ENCODE peak calls at places on chromosomes 16 and 17, in seven cellular contexts. L, D, K, V, Z, H and E are unnamed samples.

GRCh38 chr17:72942594-72942993 is 149.9 kb downstream of the SLC39A11 start:
- DNase-seq in L (peak), D (no peak), K (no peak), V (no peak), Z (no peak), H (no peak), E (no peak)

GRCh38 chr16:67254809-67255552 is 6.2 kb downstream of the SLC9A5 start:
- DNase-seq in L (no peak), D (no peak), K (no peak), V (no peak), Z (no peak), H (no peak), E (no peak)

GRCh38 chr17:40547079-40547784 is 18.0 kb downstream of the CCR7 start:
- DNase-seq in L (no peak), D (peak), K (no peak), V (no peak), Z (no peak), H (no peak), E (peak)

GRCh38 chr17:42181851-42182207 is 887 bp upstream of the KCNH4 start:
- DNase-seq in L (no peak), D (no peak), K (no peak), V (no peak), Z (no peak), H (no peak), E (no peak)

GRCh38 chr17:77810536-77810935 is 148.0 kb upstream of the TNRC6C start:
- DNase-seq in L (peak), D (no peak), K (no peak), V (peak), Z (no peak), H (peak), E (peak)

GRCh38 chr17:41654134-41654907 is 29.9 kb upstream of the KRT17 start:
- DNase-seq in L (no peak), D (peak), K (no peak), V (peak), Z (peak), H (peak), E (peak)

GRCh38 chr16:1296688-1297412 is 12.6 kb upstream of the UBE2I start:
- DNase-seq in L (no peak), D (peak), K (no peak), V (no peak), Z (peak), H (no peak), E (peak)

GRCh38 chr16:85465328-85466307 is 147.5 kb upstream of the GSE1 start:
- DNase-seq in L (peak), D (no peak), K (no peak), V (no peak), Z (no peak), H (no peak), E (peak)

GRCh38 chr17:73838815-73839214 is 194.6 kb upstream of the SDK2 start:
- DNase-seq in L (no peak), D (no peak), K (no peak), V (no peak), Z (no peak), H (no peak), E (no peak)

GRCh38 chr17:8632087-8632486 is 1.6 kb upstream of the MYH10 start:
- DNase-seq in L (no peak), D (peak), K (no peak), V (no peak), Z (no peak), H (peak), E (no peak)

GRCh38 chr17:8018436-8018835 is 16.0 kb downstream of the GUCY2D start:
- DNase-seq in L (no peak), D (no peak), K (no peak), V (no peak), Z (no peak), H (no peak), E (no peak)

GRCh38 chr17:32909787-32910369 is 18.1 kb upstream of the TMEM98 start:
- DNase-seq in L (peak), D (peak), K (no peak), V (no peak), Z (peak), H (peak), E (peak)

GRCh38 chr17:64496348-64496785 is 487 bp downstream of the POLG2 start:
- DNase-seq in L (no peak), D (no peak), K (no peak), V (no peak), Z (no peak), H (no peak), E (no peak)

GRCh38 chr16:77289331-77289809 is 90.2 kb downstream of the SYCE1L start:
- DNase-seq in L (peak), D (no peak), K (no peak), V (no peak), Z (peak), H (no peak), E (peak)

GRCh38 chr17:13346996-13347762 is 254.6 kb downstream of the HS3ST3A1 start:
- DNase-seq in L (peak), D (no peak), K (no peak), V (no peak), Z (peak), H (no peak), E (peak)

GRCh38 chr16:66374176-66374575 is 7.7 kb downstream of the CDH5 start:
- DNase-seq in L (no peak), D (no peak), K (no peak), V (no peak), Z (no peak), H (no peak), E (no peak)

GRCh38 chr17:81541123-81541522 is 11.0 kb downstream of the FAAP100 start:
- DNase-seq in L (no peak), D (no peak), K (no peak), V (no peak), Z (no peak), H (no peak), E (no peak)

GRCh38 chr17:81538651-81539570 is 10.7 kb downstream of the FSCN2 start:
- DNase-seq in L (no peak), D (no peak), K (no peak), V (no peak), Z (no peak), H (no peak), E (no peak)

GRCh38 chr17:81540676-81541027 is 11.5 kb downstream of the FAAP100 start:
- DNase-seq in L (no peak), D (no peak), K (no peak), V (no peak), Z (no peak), H (no peak), E (no peak)

GRCh38 chr17:81539571-81539900 is 11.4 kb downstream of the FSCN2 start:
- DNase-seq in L (no peak), D (no peak), K (no peak), V (no peak), Z (no peak), H (no peak), E (no peak)

DNA sequence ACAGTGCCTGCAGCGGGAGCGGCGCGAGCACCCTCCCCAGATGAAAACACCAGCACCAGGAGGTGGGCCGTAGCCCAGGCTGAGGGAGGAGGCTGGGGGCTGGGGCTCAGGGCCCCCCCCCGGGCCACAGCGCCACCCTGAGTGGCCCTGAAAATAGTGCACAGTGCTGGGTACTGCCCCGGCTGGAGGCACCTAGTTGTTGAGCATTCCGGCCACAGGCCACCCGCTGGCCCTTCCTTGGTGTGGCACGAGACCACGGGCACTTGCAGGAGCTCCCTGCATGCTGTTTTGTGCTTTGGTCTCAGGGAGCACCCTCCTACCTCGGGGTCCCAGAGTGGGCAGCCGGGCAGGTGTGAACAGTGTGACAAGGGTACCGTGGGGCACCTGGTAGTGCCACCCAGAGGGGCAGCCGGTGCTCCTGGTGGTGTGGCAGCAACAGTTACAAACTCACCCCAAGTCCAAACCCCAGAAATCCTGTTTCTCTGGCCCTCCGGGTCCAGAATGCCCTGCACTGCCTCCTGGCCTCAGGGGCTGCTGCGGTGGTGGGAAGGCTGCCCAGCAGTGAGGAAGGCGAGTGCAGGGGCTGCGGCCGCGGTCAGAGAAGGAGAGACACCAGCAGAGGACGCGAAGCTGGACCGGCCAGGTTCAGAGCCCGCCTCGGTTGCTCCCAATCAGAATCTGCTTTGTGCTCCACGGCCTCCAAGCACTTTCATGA is 11.9 kb downstream of the FSCN2 start:
- DNase-seq in L (no peak), D (no peak), K (no peak), V (no peak), Z (no peak), H (no peak), E (no peak)
- H3K4me3 ChIP-seq in L (no peak), D (no peak), K (no peak), V (no peak), Z (no peak), H (no peak), E (no peak)

GRCh38 chr17:82668024-82668630 is 19.9 kb upstream of the WDR45B start:
- DNase-seq in L (no peak), D (no peak), K (no peak), V (no peak), Z (no peak), H (no peak), E (no peak)

GRCh38 chr17:82668631-82669099 is 20.4 kb upstream of the WDR45B start:
- DNase-seq in L (peak), D (peak), K (peak), V (peak), Z (peak), H (peak), E (peak)

GRCh38 chr17:82667668-82668000 is 19.4 kb upstream of the WDR45B start:
- DNase-seq in L (no peak), D (no peak), K (no peak), V (no peak), Z (no peak), H (no peak), E (no peak)

GRCh38 chr17:82665891-82666290 is 17.6 kb upstream of the WDR45B start:
- DNase-seq in L (no peak), D (no peak), K (no peak), V (no peak), Z (no peak), H (no peak), E (no peak)

DNA sequence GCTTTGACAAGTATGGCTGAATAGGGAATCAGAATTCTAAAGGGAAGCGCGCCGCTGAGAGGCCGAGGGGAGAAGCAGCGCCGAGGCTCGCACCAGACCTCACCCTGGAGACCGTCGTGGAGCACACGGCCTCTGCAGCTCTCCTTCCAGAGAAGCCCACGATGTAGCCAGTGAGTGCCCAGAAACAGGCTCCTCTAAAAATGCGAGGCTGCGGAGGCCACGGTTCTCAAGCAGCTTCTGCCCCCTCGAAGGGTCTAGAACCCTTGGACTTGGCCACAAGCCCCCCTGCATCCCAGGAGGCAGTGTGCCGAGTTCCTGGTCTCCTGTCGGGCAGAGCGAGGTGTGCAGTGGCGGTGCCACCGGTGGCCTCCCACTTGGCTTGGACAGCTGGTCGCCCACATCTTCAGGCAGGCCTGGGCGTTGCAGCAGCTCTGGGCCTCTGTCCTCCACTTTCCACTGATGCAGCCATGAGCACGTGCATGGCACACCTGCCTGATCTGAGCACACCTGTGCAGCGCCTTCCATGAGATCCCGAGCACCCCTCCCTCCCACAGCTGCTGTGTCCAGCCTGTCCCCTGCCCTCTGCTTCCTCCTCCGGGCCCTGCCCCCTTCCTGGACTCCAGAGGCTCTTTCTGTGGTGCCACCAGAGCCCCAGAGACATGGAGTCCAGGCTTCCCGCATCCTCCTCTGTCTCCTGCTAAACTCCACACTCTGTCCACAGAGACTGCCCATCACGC is 18.9 kb upstream of the WDR45B start:
- DNase-seq in L (no peak), D (no peak), K (no peak), V (no peak), Z (no peak), H (no peak), E (no peak)
- H3K4me3 ChIP-seq in L (no peak), D (no peak), K (no peak), V (no peak), Z (no peak), H (no peak), E (no peak)

GRCh38 chr16:2471016-2471652 is at the start of gene NTN3:
- DNase-seq in L (peak), D (no peak), K (no peak), V (no peak), Z (no peak), H (peak), E (no peak)
- H3K4me3 ChIP-seq in L (no peak), D (peak), K (peak), V (peak), Z (no peak), H (peak), E (peak)

DNA sequence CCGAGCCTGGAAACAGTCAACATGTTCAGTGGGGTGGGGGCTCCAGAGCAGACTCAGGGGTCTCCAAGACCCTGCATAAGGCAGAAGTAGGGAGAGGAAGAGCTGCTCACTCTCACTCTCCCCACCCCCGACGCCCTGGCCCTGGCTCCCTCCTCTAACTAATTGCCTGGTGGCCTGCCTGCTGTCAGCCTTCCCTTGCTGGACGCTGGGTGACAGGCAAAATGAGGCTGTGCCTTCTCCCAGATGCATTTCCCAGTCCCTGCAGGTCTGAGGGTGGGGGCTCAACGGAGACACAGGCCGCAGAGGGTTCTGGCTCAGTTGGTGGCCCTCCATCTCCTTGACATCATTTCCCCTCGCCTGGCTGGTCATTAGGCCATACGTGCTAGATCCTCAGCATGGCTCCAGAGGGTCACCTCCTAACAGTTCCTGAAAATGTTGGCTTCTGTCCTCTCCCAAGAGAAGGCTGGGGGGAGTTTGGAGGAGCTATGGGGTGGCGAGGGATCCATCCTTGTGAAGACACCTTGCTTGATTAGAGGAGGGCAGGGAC is 1.4 kb downstream of the FMNL1 start:
- DNase-seq in L (no peak), D (no peak), K (no peak), V (no peak), Z (no peak), H (no peak), E (no peak)
- H3K4me3 ChIP-seq in L (peak), D (peak), K (no peak), V (peak), Z (peak), H (peak), E (no peak)

GRCh38 chr16:31331807-31332301 is 23.1 kb upstream of the ITGAX start:
- DNase-seq in L (no peak), D (no peak), K (no peak), V (no peak), Z (no peak), H (no peak), E (no peak)
- H3K4me3 ChIP-seq in L (no peak), D (no peak), K (peak), V (no peak), Z (peak), H (peak), E (no peak)

GRCh38 chr17:2202302-2202995 is 101.1 kb downstream of the SMG6 start:
- DNase-seq in L (no peak), D (no peak), K (no peak), V (no peak), Z (no peak), H (no peak), E (no peak)
- H3K4me3 ChIP-seq in L (no peak), D (no peak), K (no peak), V (no peak), Z (no peak), H (no peak), E (no peak)

DNA sequence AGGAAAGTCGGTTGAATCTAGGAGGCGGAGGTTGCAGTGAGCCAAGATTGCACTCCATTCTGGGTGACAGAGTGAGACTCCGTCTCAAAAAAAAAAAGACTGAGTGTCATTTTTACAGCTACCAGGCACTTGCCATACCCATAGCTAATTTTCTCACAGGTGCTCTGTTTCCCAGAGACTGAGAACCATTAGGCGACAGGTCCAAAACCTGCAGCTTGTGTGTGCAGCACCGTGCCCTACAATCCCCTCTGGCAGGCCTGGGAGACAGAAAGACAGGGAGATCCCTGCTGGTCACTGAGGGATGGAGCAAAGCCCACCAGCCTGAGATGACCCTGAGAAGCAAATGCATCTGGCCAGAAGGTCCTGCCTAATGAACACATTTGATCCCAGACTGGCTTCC is 2.7 kb downstream of the TFAP4 start:
- DNase-seq in L (no peak), D (no peak), K (no peak), V (no peak), Z (no peak), H (peak), E (no peak)
- H3K4me3 ChIP-seq in L (no peak), D (no peak), K (no peak), V (no peak), Z (no peak), H (no peak), E (no peak)

DNA sequence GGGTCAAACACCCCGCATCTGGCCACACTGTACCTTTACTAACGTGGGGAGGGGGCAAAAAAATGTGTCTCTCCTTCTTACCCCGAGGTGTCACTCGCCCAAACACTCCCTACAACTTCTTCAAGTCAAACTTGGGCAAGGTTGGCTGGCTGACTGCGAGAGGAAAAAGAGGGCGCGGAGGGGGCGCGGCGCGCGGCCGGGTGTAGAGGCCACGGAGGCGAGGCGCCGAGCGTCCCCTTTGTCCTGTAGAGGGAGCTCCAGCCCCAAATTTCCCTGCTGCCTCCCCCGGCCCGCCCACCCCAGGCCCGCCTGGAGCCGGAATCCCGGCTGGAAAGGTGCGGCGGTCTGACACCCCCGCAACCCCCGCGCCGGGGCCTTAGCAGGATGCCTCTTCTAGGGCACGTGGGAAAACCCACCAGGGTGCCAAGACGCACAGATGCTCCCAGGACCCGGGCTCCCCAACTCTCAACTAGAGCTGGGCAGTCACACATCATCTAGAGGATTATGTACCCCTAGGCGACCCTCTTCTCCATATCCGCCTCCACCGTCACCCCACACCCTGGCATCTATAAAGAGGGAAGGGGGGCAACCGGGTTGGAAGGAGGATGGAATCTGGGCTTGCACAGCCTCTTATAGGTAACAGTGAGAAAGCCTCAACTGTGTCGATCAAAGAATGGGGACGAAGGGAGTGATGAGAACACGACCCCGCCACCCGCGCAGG is 4.2 kb downstream of the IRX3 start:
- DNase-seq in L (peak), D (peak), K (no peak), V (peak), Z (peak), H (peak), E (no peak)
- H3K4me3 ChIP-seq in L (no peak), D (peak), K (peak), V (peak), Z (peak), H (peak), E (peak)